ENCODE peak calls at places on chromosomes 2 and 18, in eight cellular contexts. R is DND-41, F is dorsolateral prefrontal cortex, G is HCT116, K is stomach, S is uterus, X is left ventricle myocardium inferior, L is body of pancreas. P is an unnamed sample.

GRCh38 chr2:10584843-10585475 is 104.8 kb downstream of the NOL10 start:
- DNase-seq in R (no peak), F (no peak), G (no peak), K (no peak), S (no peak), X (no peak), L (no peak), P (no peak)

GRCh38 chr2:206526416-206526815 is 83.1 kb downstream of the ADAM23 start:
- DNase-seq in R (no peak), F (no peak), G (no peak), K (no peak), S (no peak), X (no peak), L (no peak), P (no peak)

GRCh38 chr2:42810126-42810970 is 18.0 kb upstream of the HAAO start:
- DNase-seq in R (peak), F (peak), G (peak), K (peak), S (peak), X (peak), L (peak), P (peak)

GRCh38 chr2:75564026-75564688 is 3.4 kb upstream of the EVA1A start:
- DNase-seq in R (peak), F (no peak), G (no peak), K (no peak), S (no peak), X (no peak), L (no peak), P (no peak)

GRCh38 chr2:96260404-96261260 is 5.2 kb downstream of the TMEM127 start:
- DNase-seq in R (peak), F (no peak), G (peak), K (peak), S (no peak), X (peak), L (peak), P (peak)

GRCh38 chr2:195706161-195706900 is 49.3 kb downstream of the SLC39A10 start:
- DNase-seq in R (no peak), F (no peak), G (no peak), K (no peak), S (no peak), X (no peak), L (no peak), P (no peak)

GRCh38 chr2:100520224-100520623 is 42.6 kb upstream of the PDCL3 start:
- DNase-seq in R (no peak), F (no peak), G (no peak), K (no peak), S (no peak), X (no peak), L (no peak), P (no peak)

GRCh38 chr2:72828840-72829507 is 3.1 kb upstream of the EXOC6B start:
- DNase-seq in R (no peak), F (no peak), G (no peak), K (no peak), S (no peak), X (no peak), L (no peak), P (no peak)

GRCh38 chr2:189261431-189261841 is 81.9 kb upstream of the COL5A2 start:
- DNase-seq in R (no peak), F (no peak), G (no peak), K (no peak), S (no peak), X (no peak), L (no peak), P (no peak)

GRCh38 chr2:209441541-209441940 is 17.7 kb downstream of the MAP2 start:
- DNase-seq in R (no peak), F (no peak), G (no peak), K (no peak), S (no peak), X (no peak), L (no peak), P (no peak)

GRCh38 chr18:48590678-48591077 is 51.8 kb downstream of the CTIF start:
- DNase-seq in R (no peak), F (no peak), G (peak), K (no peak), S (no peak), X (no peak), L (no peak), P (no peak)

GRCh38 chr2:222336442-222336841 is 37.6 kb upstream of the PAX3 start:
- DNase-seq in R (no peak), F (no peak), G (no peak), K (no peak), S (no peak), X (no peak), L (no peak), P (no peak)

GRCh38 chr18:7633171-7633570 is 66.1 kb downstream of the PTPRM start:
- DNase-seq in R (no peak), F (no peak), G (no peak), K (no peak), S (no peak), X (no peak), L (no peak), P (no peak)

GRCh38 chr18:55509631-55510372 is 78.2 kb downstream of the TCF4 start:
- DNase-seq in R (no peak), F (no peak), G (no peak), K (no peak), S (no peak), X (no peak), L (no peak), P (no peak)

GRCh38 chr2:170359466-170359865 is 181.5 kb downstream of the MYO3B start:
- DNase-seq in R (no peak), F (no peak), G (no peak), K (no peak), S (no peak), X (no peak), L (no peak), P (no peak)

GRCh38 chr2:63856302-63856600 is 14.6 kb downstream of the UGP2 start:
- DNase-seq in R (peak), F (no peak), G (no peak), K (no peak), S (no peak), X (no peak), L (no peak), P (no peak)

GRCh38 chr18:22167091-22167470 is 2.3 kb upstream of the GATA6 start:
- DNase-seq in R (no peak), F (no peak), G (no peak), K (no peak), S (peak), X (peak), L (peak), P (no peak)
- H3K4me3 ChIP-seq in R (no peak), F (no peak), G (no peak), K (peak), S (peak), X (peak), L (peak), P (peak)

GRCh38 chr2:62456721-62457539 is 49.1 kb downstream of the TMEM17 start:
- DNase-seq in R (peak), F (peak), G (no peak), K (peak), S (peak), X (peak), L (peak), P (peak)

GRCh38 chr2:62459672-62460071 is 46.3 kb downstream of the TMEM17 start:
- DNase-seq in R (no peak), F (no peak), G (no peak), K (no peak), S (no peak), X (no peak), L (no peak), P (no peak)

GRCh38 chr2:62457555-62457954 is 48.4 kb downstream of the TMEM17 start:
- DNase-seq in R (no peak), F (no peak), G (no peak), K (no peak), S (no peak), X (no peak), L (peak), P (no peak)

GRCh38 chr2:62459106-62459505 is 46.9 kb downstream of the TMEM17 start:
- DNase-seq in R (no peak), F (no peak), G (no peak), K (no peak), S (no peak), X (no peak), L (no peak), P (no peak)

DNA sequence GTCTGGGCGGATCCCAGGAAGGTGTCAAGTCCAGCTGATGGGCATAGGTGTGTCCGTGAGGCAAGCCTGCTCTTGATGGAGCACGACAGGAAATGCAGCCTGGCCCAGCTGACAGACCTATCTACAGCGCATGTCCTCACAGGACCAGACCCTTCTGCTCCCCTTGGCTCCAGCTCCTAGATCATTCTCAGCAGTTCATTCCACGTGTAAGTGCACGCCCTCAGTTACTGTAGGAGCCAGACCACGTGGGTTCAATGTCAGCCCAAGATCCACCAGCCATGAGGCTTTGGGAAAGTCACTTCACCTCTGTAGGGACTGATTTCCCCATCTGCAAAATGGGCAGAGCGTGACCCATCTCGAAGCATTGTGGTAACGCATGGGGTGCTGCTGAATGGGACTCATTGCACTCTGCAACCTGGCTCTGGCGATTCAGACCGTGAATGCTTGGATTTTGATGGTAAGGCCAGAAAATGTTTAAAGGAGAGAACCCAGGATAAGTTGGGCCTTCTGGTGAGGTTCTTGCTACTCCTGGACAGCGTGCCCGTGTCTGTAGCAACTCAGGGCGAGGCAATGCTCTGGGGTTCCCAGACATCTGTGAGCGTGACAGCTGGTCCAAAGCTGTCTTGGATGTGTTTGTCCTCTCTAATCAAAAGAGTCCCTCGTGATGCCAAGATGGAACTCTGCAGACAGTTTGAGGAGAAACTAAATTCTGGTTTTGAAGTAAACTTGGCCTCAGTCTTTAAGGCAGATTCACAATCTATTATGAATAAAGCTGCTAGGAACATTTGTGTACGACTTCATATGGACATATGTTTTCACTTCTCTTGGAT is 47.6 kb downstream of the TMEM17 start:
- DNase-seq in R (no peak), F (no peak), G (no peak), K (no peak), S (peak), X (peak), L (no peak), P (peak)
- H3K27ac ChIP-seq in R (no peak), F (no peak), G (peak), K (no peak), S (no peak), X (peak), L (no peak), P (no peak)

GRCh38 chr2:173136067-173136466 is 60.4 kb downstream of the MAP3K20 start:
- DNase-seq in R (no peak), F (no peak), G (no peak), K (no peak), S (no peak), X (no peak), L (no peak), P (no peak)

GRCh38 chr2:173126819-173127218 is 51.2 kb downstream of the MAP3K20 start:
- DNase-seq in R (no peak), F (no peak), G (no peak), K (no peak), S (no peak), X (no peak), L (no peak), P (no peak)

GRCh38 chr2:173132531-173132930 is 56.9 kb downstream of the MAP3K20 start:
- DNase-seq in R (no peak), F (no peak), G (no peak), K (no peak), S (no peak), X (no peak), L (no peak), P (no peak)

GRCh38 chr2:173134703-173135102 is 59.1 kb downstream of the MAP3K20 start:
- DNase-seq in R (no peak), F (no peak), G (no peak), K (no peak), S (no peak), X (no peak), L (no peak), P (no peak)

GRCh38 chr2:173130521-173131467 is 55.1 kb downstream of the MAP3K20 start:
- DNase-seq in R (no peak), F (no peak), G (no peak), K (no peak), S (no peak), X (no peak), L (no peak), P (no peak)
- TF ChIP-seq CTCF in R (no peak), F (no peak), G (no peak), K (no peak), S (no peak), X (no peak), L (no peak), P (no peak)

DNA sequence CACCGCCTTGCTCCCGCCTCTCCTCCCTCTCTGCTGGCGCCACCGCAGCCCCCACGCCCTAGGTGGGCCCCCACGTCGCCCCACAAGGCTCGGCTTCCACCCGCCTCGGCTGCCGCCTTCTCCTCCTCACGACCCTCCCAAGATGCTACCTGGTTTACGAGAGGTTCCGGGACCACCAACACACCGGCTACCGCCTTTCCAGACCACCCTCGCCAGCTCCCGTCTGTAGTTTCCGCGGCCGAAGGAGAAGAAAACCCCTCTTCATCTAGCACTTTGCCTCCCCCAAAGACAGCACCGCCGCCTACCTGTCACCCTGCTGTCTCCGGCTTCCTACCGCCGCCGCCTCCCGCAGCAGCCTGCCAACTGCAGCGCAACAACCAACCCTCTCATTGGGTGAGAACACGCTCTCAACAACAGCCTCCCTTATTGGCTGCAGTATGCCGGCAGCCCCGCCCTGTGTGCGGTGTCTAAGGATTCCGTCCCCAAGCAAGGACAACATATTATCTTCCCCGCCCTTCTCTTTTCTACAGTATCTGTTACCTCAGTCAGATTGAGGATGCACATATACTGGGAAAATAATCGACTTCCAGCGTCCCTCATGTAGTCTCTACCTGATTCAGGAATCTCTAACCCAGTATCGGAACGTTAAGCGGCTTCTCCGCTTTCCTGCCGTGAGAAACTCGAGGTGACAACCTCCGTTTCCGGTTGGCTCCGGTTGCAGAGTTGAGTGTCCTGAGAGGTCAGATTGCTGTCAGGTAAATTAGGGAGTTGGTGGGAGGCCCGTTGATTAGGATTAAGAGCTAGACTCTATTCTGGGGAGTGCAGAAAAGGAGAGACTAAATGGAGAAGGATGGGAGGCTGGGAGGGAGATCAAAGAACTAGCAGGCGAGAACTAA is at the start of the genes HYCC2 and NDUFB3:
- DNase-seq in R (peak), F (peak), G (peak), K (peak), S (peak), X (peak), L (peak), P (peak)
- H3K4me3 ChIP-seq in R (peak), F (peak), G (peak), K (peak), S (peak), X (peak), L (peak), P (peak)

P was measured in psoas muscle.